ENCODE peak calls at places on chromosomes 3 and 15, in seven cellular contexts. D is lower lobe of right lung; M is fibroblast of lung; L is Peyer's patch; H is AG04450; N is lower leg skin; R is CD8-positive, alpha-beta T cell. F is an unnamed sample.

GRCh38 chr15:90560229-90560771 is 30.6 kb downstream of the CRTC3 start:
- DNase-seq in D (no peak), M (peak; percentile 95), L (no peak), H (peak; percentile 83), N (peak; percentile 89), R (no peak), F (peak; percentile 96)

GRCh38 chr3:73572371-73572770 is 52.4 kb downstream of the PDZRN3 start:
- DNase-seq in D (no peak), M (no peak), L (no peak), H (no peak), N (no peak), R (no peak), F (no peak)

GRCh38 chr3:127141921-127142730 is 50.8 kb upstream of the PRR23E start:
- DNase-seq in D (no peak), M (peak; percentile 3), L (peak; percentile 84), H (no peak), N (peak; percentile 70), R (no peak), F (no peak)

GRCh38 chr3:42906085-42906904 is at the start of gene ZNF662:
- DNase-seq in D (peak; percentile 57), M (peak; percentile 55), L (peak; percentile 50), H (no peak), N (peak; percentile 90), R (peak; percentile 20), F (no peak)

GRCh38 chr3:15420871-15421270 is 6.5 kb downstream of the METTL6 start:
- DNase-seq in D (no peak), M (no peak), L (no peak), H (no peak), N (no peak), R (no peak), F (no peak)

GRCh38 chr3:171833775-171834460 is 9.2 kb upstream of the TMEM212 start:
- DNase-seq in D (no peak), M (peak; percentile 88), L (no peak), H (no peak), N (no peak), R (no peak), F (no peak)

GRCh38 chr3:134829716-134830115 is 34.7 kb downstream of the EPHB1 start:
- DNase-seq in D (no peak), M (no peak), L (no peak), H (no peak), N (no peak), R (no peak), F (no peak)

GRCh38 chr3:104460477-104461406 is 906.0 kb upstream of the ALCAM start:
- DNase-seq in D (no peak), M (peak; percentile 48), L (no peak), H (peak; percentile 7), N (no peak), R (no peak), F (peak; percentile 63)

GRCh38 chr3:50661321-50661837 is 13.3 kb upstream of the DOCK3 start:
- DNase-seq in D (no peak), M (no peak), L (peak; percentile 17), H (no peak), N (peak; percentile 57), R (no peak), F (no peak)

GRCh38 chr3:129119365-129120100 is 2.1 kb downstream of the RAB43 start:
- DNase-seq in D (peak; percentile 49), M (no peak), L (peak; percentile 82), H (no peak), N (no peak), R (no peak), F (no peak)

GRCh38 chr3:139934557-139935070 is 371 bp upstream of the CLSTN2 start:
- DNase-seq in D (peak; percentile 46), M (peak; percentile 15), L (peak; percentile 50), H (no peak), N (peak; percentile 86), R (no peak), F (no peak)

GRCh38 chr3:4656059-4656458 is 162.9 kb downstream of the ITPR1 start:
- DNase-seq in D (peak; percentile 62), M (peak; percentile 70), L (peak; percentile 55), H (peak; percentile 44), N (no peak), R (no peak), F (peak; percentile 46)

GRCh38 chr3:156352728-156353127 is 202.2 kb downstream of the SSR3 start:
- DNase-seq in D (no peak), M (no peak), L (no peak), H (no peak), N (no peak), R (no peak), F (no peak)

GRCh38 chr3:151200586-151200985 is 2.4 kb downstream of the GPR171 start:
- DNase-seq in D (no peak), M (peak; percentile 17), L (no peak), H (no peak), N (no peak), R (no peak), F (no peak)

GRCh38 chr15:99453646-99454045 is 112.1 kb upstream of the MEF2A start:
- DNase-seq in D (no peak), M (no peak), L (peak; percentile 36), H (no peak), N (no peak), R (no peak), F (no peak)

GRCh38 chr3:119401502-119402440 is 61.6 kb downstream of the TMEM39A start:
- DNase-seq in D (no peak), M (no peak), L (no peak), H (no peak), N (no peak), R (no peak), F (no peak)

GRCh38 chr3:151256761-151257160 is 21.6 kb downstream of the P2RY14 start:
- DNase-seq in D (no peak), M (no peak), L (no peak), H (no peak), N (no peak), R (no peak), F (no peak)

GRCh38 chr3:6825527-6825926 is 35.4 kb upstream of the GRM7 start:
- DNase-seq in D (no peak), M (no peak), L (no peak), H (no peak), N (no peak), R (no peak), F (no peak)

GRCh38 chr3:82143661-82144405 is 382.4 kb upstream of the GBE1 start:
- DNase-seq in D (no peak), M (no peak), L (no peak), H (no peak), N (no peak), R (no peak), F (no peak)

GRCh38 chr15:97968380-97968779 is 7.9 kb downstream of the ARRDC4 start:
- DNase-seq in D (no peak), M (peak; percentile 82), L (no peak), H (peak; percentile 59), N (no peak), R (no peak), F (peak; percentile 87)

GRCh38 chr3:159280326-159280725 is 478.5 kb downstream of the MFSD1 start:
- DNase-seq in D (no peak), M (no peak), L (no peak), H (no peak), N (no peak), R (no peak), F (no peak)

GRCh38 chr3:174330303-174330702 is 528.8 kb upstream of the NAALADL2 start:
- DNase-seq in D (no peak), M (peak; percentile 65), L (no peak), H (peak; percentile 51), N (no peak), R (no peak), F (peak; percentile 81)

GRCh38 chr3:45949432-45949831 is 6.2 kb downstream of the CXCR6 start:
- DNase-seq in D (no peak), M (no peak), L (no peak), H (no peak), N (peak; percentile 74), R (no peak), F (no peak)
- TF ChIP-seq CTCF in D (no peak), M (no peak), L (no peak), H (no peak), N (no peak), R (no peak), F (no peak)

GRCh38 chr3:197329382-197329781 is 31.0 kb upstream of the DLG1 start:
- DNase-seq in D (no peak), M (no peak), L (no peak), H (no peak), N (no peak), R (no peak), F (no peak)

GRCh38 chr3:197327701-197328100 is 29.3 kb upstream of the DLG1 start:
- DNase-seq in D (no peak), M (peak; percentile 80), L (no peak), H (peak; percentile 26), N (no peak), R (no peak), F (no peak)

GRCh38 chr3:197331131-197331530 is 32.7 kb upstream of the DLG1 start:
- DNase-seq in D (no peak), M (no peak), L (no peak), H (no peak), N (no peak), R (no peak), F (no peak)

GRCh38 chr3:197325773-197326172 is 27.4 kb upstream of the DLG1 start:
- DNase-seq in D (no peak), M (no peak), L (no peak), H (no peak), N (no peak), R (no peak), F (no peak)

GRCh38 chr3:197328198-197328597 is 29.8 kb upstream of the DLG1 start:
- DNase-seq in D (no peak), M (no peak), L (no peak), H (no peak), N (no peak), R (no peak), F (no peak)
- H3K4me3 ChIP-seq in D (no peak overlapping the region), M (no peak overlapping the region), L (no peak overlapping the region), H (no peak overlapping the region), N (no peak overlapping the region), R (no peak overlapping the region), F (no peak overlapping the region)

GRCh38 chr15:95826831-95827230 is 503.7 kb upstream of the NR2F2 start:
- DNase-seq in D (no peak), M (no peak), L (no peak), H (no peak), N (no peak), R (no peak), F (no peak)
- TF ChIP-seq CTCF in D (no peak), M (no peak), L (no peak), H (peak; percentile 4), N (no peak), R (no peak), F (no peak)

GRCh38 chr15:76338555-76339301 is 2.2 kb downstream of the ISL2 start:
- DNase-seq in D (no peak), M (no peak), L (no peak), H (no peak), N (peak; percentile 82), R (no peak), F (no peak)
- H3K4me3 ChIP-seq in D (no peak overlapping the region), M (no peak overlapping the region), L (peak overlapping the region; percentile 40), H (peak overlapping the region; percentile 48), N (no peak overlapping the region), R (no peak overlapping the region), F (no peak overlapping the region)

GRCh38 chr3:52827866-52828376 is 2.6 kb downstream of the ITIH4 start:
- DNase-seq in D (no peak), M (no peak), L (no peak), H (no peak), N (no peak), R (no peak), F (no peak)
- TF ChIP-seq CTCF in D (no peak), M (no peak), L (no peak), H (no peak), N (no peak), R (no peak), F (no peak)